ENCODE peak calls at places on chromosomes 12 and 14, in nine cellular contexts. D is HuH-7.5, N is left ventricle myocardium inferior, C is AG09319, Y is NCI-H345, F is psoas muscle, R is WERI-Rb-1, P is mucosa of descending colon, O is naive B cell. K is an unnamed sample.

GRCh38 chr12:108172033-108172432 is 42.9 kb downstream of the WSCD2 start:
- DNase-seq in R (no peak), Y (no peak), O (no peak), N (no peak), D (no peak), C (no peak), F (no peak), P (no peak), K (no peak)

GRCh38 chr12:99767809-99768208 is 120.3 kb downstream of the GARIN6 start:
- DNase-seq in C (no peak), N (no peak), F (no peak), Y (peak; percentile 9), R (no peak), P (no peak), O (no peak), D (no peak), K (no peak)

GRCh38 chr14:96086574-96087077 is 47.5 kb downstream of the C14orf132 start:
- DNase-seq in O (no peak), R (no peak), Y (no peak), N (no peak), F (no peak), C (no peak), D (no peak), P (no peak), K (no peak)

GRCh38 chr12:130013771-130014484 is 110.1 kb upstream of the TMEM132D start:
- DNase-seq in F (no peak), Y (peak; percentile 84), P (peak; percentile 61), D (peak; percentile 53), C (no peak), N (peak; percentile 22), R (peak; percentile 69), O (no peak), K (peak; percentile 42)

GRCh38 chr12:46915861-46916260 is 90.1 kb upstream of the SLC38A4 start:
- DNase-seq in O (no peak), F (peak; percentile 62), N (no peak), P (no peak), R (no peak), Y (no peak), C (no peak), D (no peak), K (no peak)

GRCh38 chr12:11716794-11717532 is 67.5 kb downstream of the ETV6 start:
- DNase-seq in F (no peak), D (no peak), P (no peak), N (no peak), O (no peak), R (no peak), C (no peak), Y (no peak), K (no peak)

GRCh38 chr12:49698619-49699545 is 8.3 kb downstream of the FMNL3 start:
- DNase-seq in R (no peak), Y (no peak), O (peak; percentile 77), D (no peak), P (no peak), C (no peak), F (peak; percentile 64), N (peak; percentile 40), K (peak; percentile 41)

GRCh38 chr12:12883369-12884001 is 7.9 kb upstream of the GPRC5A start:
- DNase-seq in D (no peak), N (no peak), C (no peak), R (no peak), O (no peak), F (no peak), P (no peak), Y (no peak), K (no peak)

GRCh38 chr14:95267306-95267705 is 52.4 kb downstream of the CLMN start:
- DNase-seq in D (no peak), C (no peak), F (no peak), R (no peak), P (no peak), Y (no peak), N (no peak), O (no peak), K (no peak)

GRCh38 chr12:123917337-123917850 is 55.2 kb downstream of the CCDC92 start:
- DNase-seq in P (no peak), D (no peak), O (no peak), N (no peak), Y (no peak), F (peak; percentile 36), C (no peak), R (no peak), K (no peak)

GRCh38 chr12:114673169-114673833 is 10.7 kb downstream of the TBX3 start:
- DNase-seq in F (no peak), O (no peak), C (peak; percentile 87), R (no peak), P (no peak), D (peak; percentile 6), N (no peak), Y (no peak), K (no peak)

GRCh38 chr14:106087855-106088254 is 561.5 kb downstream of the TMEM121 start:
- DNase-seq in O (no peak), P (no peak), D (no peak), C (no peak), N (no peak), F (no peak), Y (no peak), R (no peak), K (no peak)

GRCh38 chr14:63475761-63476160 is 67.4 kb downstream of the PPP2R5E start:
- DNase-seq in R (no peak), D (no peak), Y (no peak), O (no peak), P (no peak), F (no peak), N (no peak), C (no peak), K (no peak)

GRCh38 chr14:99344051-99344450 is 72.1 kb upstream of the BCL11B start:
- DNase-seq in P (no peak), F (no peak), D (no peak), R (no peak), O (no peak), Y (no peak), N (no peak), C (no peak), K (no peak)

GRCh38 chr12:93892431-93893210 is 215.4 kb downstream of the CRADD start:
- DNase-seq in Y (no peak), R (no peak), F (no peak), D (no peak), O (no peak), N (no peak), P (no peak), C (no peak), K (no peak)

GRCh38 chr14:39339003-39339402 is 93.2 kb downstream of the FBXO33 start:
- DNase-seq in R (no peak), P (no peak), N (no peak), O (no peak), D (no peak), F (no peak), Y (peak; percentile 14), C (no peak), K (no peak)

GRCh38 chr12:88646824-88647223 is 66.6 kb upstream of the KITLG start:
- DNase-seq in F (no peak), N (no peak), D (no peak), O (no peak), Y (no peak), C (no peak), P (no peak), R (no peak), K (no peak)

GRCh38 chr14:51318777-51319176 is 78.7 kb downstream of the TMX1 start:
- DNase-seq in Y (no peak), C (no peak), N (no peak), P (no peak), O (no peak), D (no peak), R (no peak), F (no peak), K (no peak)

GRCh38 chr14:60189923-60190840 is 25.0 kb upstream of the DHRS7 start:
- DNase-seq in D (no peak), C (no peak), R (no peak), O (no peak), N (no peak), F (no peak), P (no peak), Y (no peak), K (no peak)

GRCh38 chr14:102370305-102370809 is 7.6 kb downstream of the TECPR2 start:
- DNase-seq in N (no peak), R (no peak), O (no peak), D (no peak), P (no peak), Y (no peak), C (no peak), F (no peak), K (peak; percentile 31)

GRCh38 chr12:103523771-103524170 is 28.0 kb upstream of the C12orf42 start:
- DNase-seq in R (peak; percentile 70), C (no peak), N (no peak), D (no peak), Y (peak; percentile 39), O (no peak), P (no peak), F (no peak), K (no peak)

GRCh38 chr14:51844482-51844881 is 15.9 kb upstream of the GNG2 start:
- DNase-seq in N (no peak), P (no peak), F (no peak), O (peak; percentile 88), D (no peak), Y (no peak), R (no peak), C (no peak), K (no peak)

GRCh38 chr12:85369365-85370154 is 89.5 kb downstream of the ALX1 start:
- DNase-seq in D (no peak), Y (no peak), O (no peak), R (no peak), C (no peak), P (no peak), N (no peak), F (no peak), K (no peak)

GRCh38 chr14:52012635-52013034 is 23.3 kb downstream of the RTRAF start:
- DNase-seq in C (no peak), Y (no peak), R (no peak), F (peak; percentile 79), P (no peak), O (no peak), N (peak; percentile 76), D (no peak), K (peak; percentile 78)

GRCh38 chr12:121530600-121531355 is 50.0 kb downstream of the KDM2B start:
- DNase-seq in O (peak; percentile 66), P (peak; percentile 59), D (no peak), R (no peak), C (peak; percentile 38), F (peak; percentile 78), Y (no peak), N (peak; percentile 78), K (peak; percentile 84)

GRCh38 chr12:44015333-44015941 is 179.6 kb downstream of the TMEM117 start:
- DNase-seq in C (peak; percentile 12), O (peak; percentile 14), D (peak; percentile 10), N (no peak), P (no peak), F (no peak), R (no peak), Y (peak; percentile 1), K (no peak)

GRCh38 chr14:84403585-84403984 is 1126.4 kb upstream of the FLRT2 start:
- DNase-seq in D (no peak), Y (no peak), C (no peak), R (no peak), F (no peak), N (no peak), P (no peak), O (no peak), K (no peak)

GRCh38 chr12:117854339-117855012 is 114.3 kb downstream of the KSR2 start:
- DNase-seq in R (peak; percentile 75), N (no peak), P (peak; percentile 67), Y (peak; percentile 54), C (no peak), D (peak; percentile 27), F (no peak), O (no peak), K (no peak)

GRCh38 chr12:90262261-90262660 is 553.6 kb upstream of the ATP2B1 start:
- DNase-seq in C (no peak), D (no peak), R (no peak), O (no peak), Y (no peak), P (no peak), N (no peak), F (no peak), K (no peak)

GRCh38 chr14:31902915-31903646 is 174.0 kb upstream of the ARHGAP5 start:
- DNase-seq in O (no peak), F (no peak), N (no peak), P (no peak), Y (no peak), C (no peak), R (no peak), D (no peak), K (no peak)

GRCh38 chr14:92993302-92993701 is 70.4 kb downstream of the CHGA start:
- DNase-seq in Y (no peak), N (peak; percentile 60), P (no peak), O (no peak), C (no peak), D (no peak), R (no peak), F (no peak), K (peak; percentile 78)